ENCODE peak calls at places on chromosomes 4 and X, in ten cellular contexts. F is suprapubic skin; W is neuronal stem cell; L is CD4-positive, alpha-beta memory T cell; A is heart left ventricle; S is choroid plexus epithelial cell; B is AG09309; R is A549; D is mammary epithelial cell; Y is neural progenitor cell. J is an unnamed sample.

GRCh38 chr4:152072001-152072485 is 311.2 kb upstream of the GATB start:
- DNase-seq in D (no peak), L (no peak), F (no peak), R (no peak), S (no peak), B (no peak), Y (no peak), A (peak; percentile 56), W (no peak), J (no peak)

GRCh38 chr4:146142768-146143167 is 32.8 kb upstream of the LSM6 start:
- DNase-seq in B (no peak), F (no peak), W (no peak), R (no peak), L (no peak), A (no peak), D (peak; percentile 56), Y (no peak), S (no peak), J (no peak)

GRCh38 chr4:140150886-140151699 is 2.9 kb downstream of the MAML3 start:
- DNase-seq in A (peak; percentile 94), D (peak; percentile 85), B (peak; percentile 72), S (peak; percentile 96), L (peak; percentile 74), R (peak; percentile 95), Y (peak; percentile 93), W (peak; percentile 91), F (peak; percentile 92), J (peak; percentile 42)

GRCh38 chr4:145739840-145740239 is 59.9 kb downstream of the C4orf51 start:
- DNase-seq in B (no peak), L (no peak), F (no peak), S (peak; percentile 65), A (no peak), D (no peak), W (no peak), R (peak; percentile 69), Y (no peak), J (no peak)

GRCh38 chrX:18424482-18425198 is 768 bp upstream of the CDKL5 start:
- DNase-seq in W (no peak), Y (peak; percentile 69), F (no peak), S (peak; percentile 52), A (peak; percentile 28), L (peak; percentile 19), D (peak; percentile 20), B (no peak), R (peak; percentile 70), J (no peak)

GRCh38 chr4:40283413-40283812 is 51.7 kb upstream of the CHRNA9 start:
- DNase-seq in R (no peak), W (no peak), L (peak; percentile 34), A (no peak), B (no peak), D (no peak), F (no peak), Y (no peak), S (no peak), J (no peak)

GRCh38 chr4:76767983-76768382 is 130.0 kb downstream of the SOWAHB start:
- DNase-seq in S (no peak), W (no peak), D (no peak), L (no peak), B (no peak), A (no peak), R (peak; percentile 19), F (no peak), Y (no peak), J (no peak)

GRCh38 chrX:124433186-124433585 is 86.8 kb downstream of the SH2D1A start:
- DNase-seq in D (no peak), A (no peak), S (no peak), B (no peak), F (no peak), W (no peak), R (no peak), Y (no peak), L (no peak), J (no peak)

GRCh38 chr4:128006592-128006991 is 41.4 kb downstream of the ABHD18 start:
- DNase-seq in R (no peak), D (peak; percentile 8), S (peak; percentile 59), W (no peak), L (no peak), Y (no peak), A (no peak), F (no peak), B (no peak), J (no peak)

GRCh38 chr4:681736-682451 is 7.1 kb downstream of the SLC49A3 start:
- DNase-seq in Y (peak; percentile 63), F (peak; percentile 82), D (no peak), W (no peak), B (no peak), R (peak; percentile 30), L (peak; percentile 60), A (no peak), S (no peak), J (peak; percentile 66)

GRCh38 chr4:153530996-153531375 is 64.8 kb downstream of the TMEM131L start:
- DNase-seq in S (no peak), L (no peak), B (no peak), A (no peak), Y (no peak), F (no peak), W (no peak), R (no peak), D (no peak), J (no peak)

GRCh38 chr4:189656551-189657165 is 284.0 kb upstream of the FRG1 start:
- DNase-seq in R (no peak), Y (no peak), W (no peak), S (no peak), D (no peak), A (no peak), F (no peak), B (no peak), L (no peak), J (no peak)

GRCh38 chr4:158938462-158939044 is 164.3 kb upstream of the RAPGEF2 start:
- DNase-seq in L (no peak), B (peak; percentile 13), R (no peak), S (peak; percentile 35), Y (no peak), D (no peak), A (no peak), W (no peak), F (no peak), J (no peak)

GRCh38 chrX:2888309-2888708 is 40.8 kb downstream of the ARSD start:
- DNase-seq in A (no peak), L (no peak), R (no peak), D (no peak), S (no peak), B (no peak), Y (no peak), F (no peak), W (no peak), J (no peak)

GRCh38 chrX:133410555-133410954 is 4.7 kb downstream of the GPC4 start:
- DNase-seq in Y (no peak), D (no peak), W (no peak), S (no peak), F (no peak), A (no peak), B (no peak), R (no peak), L (no peak), J (no peak)

GRCh38 chrX:41026326-41027136 is 58.7 kb upstream of the USP9X start:
- DNase-seq in L (no peak), D (no peak), Y (peak; percentile 37), A (no peak), F (no peak), W (no peak), R (peak; percentile 43), B (no peak), S (no peak), J (no peak)
- H3K4me3 ChIP-seq in L (no peak overlapping the region), D (peak overlapping the region; percentile 7), Y (peak overlapping the region; percentile 33), A (no peak overlapping the region), F (no peak overlapping the region), W (peak overlapping the region; percentile 44), R (peak overlapping the region; percentile 25), B (no peak overlapping the region), S (no peak overlapping the region), J (no peak overlapping the region)

GRCh38 chr4:16890651-16891050 is 7.8 kb downstream of the LDB2 start:
- DNase-seq in A (no peak), R (no peak), W (no peak), Y (no peak), F (no peak), D (no peak), B (no peak), L (no peak), S (no peak), J (no peak)

GRCh38 chr4:16896871-16897270 is 1.6 kb downstream of the LDB2 start:
- DNase-seq in F (no peak), A (no peak), W (no peak), Y (no peak), D (no peak), R (no peak), B (peak; percentile 61), S (peak; percentile 87), L (no peak), J (no peak)

GRCh38 chr4:16894406-16894805 is 4.0 kb downstream of the LDB2 start:
- DNase-seq in F (no peak), D (no peak), B (no peak), L (no peak), R (no peak), W (no peak), A (no peak), Y (no peak), S (no peak), J (no peak)

GRCh38 chr4:16889945-16890344 is 8.5 kb downstream of the LDB2 start:
- DNase-seq in L (no peak), D (no peak), R (no peak), B (no peak), Y (no peak), W (no peak), F (no peak), A (no peak), S (no peak), J (no peak)

DNA sequence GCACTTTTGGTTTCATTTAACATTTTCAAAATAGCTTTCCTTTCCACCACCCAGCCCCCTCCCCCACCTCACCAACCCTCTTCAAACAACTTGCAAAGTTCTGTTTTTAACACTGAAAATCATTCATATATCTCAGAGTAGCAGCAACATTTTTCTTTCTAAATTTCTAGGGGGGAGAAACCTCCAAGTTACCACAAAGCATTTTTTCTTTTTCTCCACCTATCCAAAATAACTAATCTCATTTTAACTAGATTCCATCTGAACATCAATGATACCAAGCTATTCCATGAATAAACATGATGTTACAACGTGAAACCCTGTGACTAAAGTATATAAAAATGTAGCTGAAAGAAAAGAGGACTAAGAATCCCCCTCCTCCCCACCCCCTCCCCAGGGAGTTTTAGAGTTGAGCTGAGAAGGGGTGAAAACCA is 5.3 kb downstream of the LDB2 start:
- DNase-seq in R (no peak), Y (no peak), D (no peak), S (peak; percentile 46), A (no peak), W (no peak), B (no peak), L (no peak), F (no peak), J (no peak)
- H3K4me3 ChIP-seq in R (no peak overlapping the region), Y (no peak overlapping the region), D (no peak overlapping the region), S (peak overlapping the region; percentile 41), A (peak overlapping the region; percentile 23), W (no peak overlapping the region), B (peak overlapping the region; percentile 36), L (no peak overlapping the region), F (peak overlapping the region; percentile 25), J (no peak overlapping the region)

GRCh38 chr4:78644744-78645330 is 93.3 kb downstream of the ANXA3 start:
- DNase-seq in B (peak; percentile 55), W (no peak), A (peak; percentile 68), Y (peak; percentile 52), F (no peak), S (peak; percentile 92), D (peak; percentile 71), L (peak; percentile 45), R (peak; percentile 83), J (no peak)
- H3K4me3 ChIP-seq in B (no peak overlapping the region), W (no peak overlapping the region), A (no peak overlapping the region), Y (no peak overlapping the region), F (no peak overlapping the region), S (no peak overlapping the region), D (no peak overlapping the region), L (no peak overlapping the region), R (peak overlapping the region; percentile 17), J (no peak overlapping the region)

GRCh38 chr4:111628437-111628836 is 516.8 kb upstream of the FAM241A start:
- DNase-seq in F (no peak), S (peak; percentile 78), D (no peak), A (no peak), Y (no peak), L (no peak), R (no peak), W (no peak), B (no peak), J (no peak)
- H3K4me3 ChIP-seq in F (no peak overlapping the region), S (no peak overlapping the region), D (no peak overlapping the region), A (no peak overlapping the region), Y (no peak overlapping the region), L (no peak overlapping the region), R (no peak overlapping the region), W (no peak overlapping the region), B (no peak overlapping the region), J (no peak overlapping the region)

J was measured in effector memory CD4-positive, alpha-beta T cell.